ENCODE peak calls at places on chromosomes 11 and 22, in ten cellular contexts. One of them, this sample, is unnamed.

GRCh38 chr11:109972181-109972715 is 120.9 kb upstream of the ZC3H12C start:
- DNase-seq in cortex of kidney: no peak
- DNase-seq in myocyte: peak
- DNase-seq in RPMI8226: peak
- DNase-seq in HEK293T: no peak
- DNase-seq in MV-4-11: peak
- DNase-seq in stimulated activated CD4-positive, alpha-beta T cell treated with anti-CD3 and anti-CD28 coated beads, Interleukin-4, amount 100 ng/mL, for 4 hours: no peak
- DNase-seq in brain microvascular endothelial cell: peak
- DNase-seq in nephron progenitor cell: no peak
- DNase-seq in NCI-H187: peak
- DNase-seq in this sample: no peak

GRCh38 chr11:17861036-17861755 is 126.6 kb downstream of the KCNC1 start:
- DNase-seq in cortex of kidney: no peak
- DNase-seq in myocyte: no peak
- DNase-seq in RPMI8226: no peak
- DNase-seq in HEK293T: no peak
- DNase-seq in MV-4-11: no peak
- DNase-seq in stimulated activated CD4-positive, alpha-beta T cell treated with anti-CD3 and anti-CD28 coated beads, Interleukin-4, amount 100 ng/mL, for 4 hours: no peak
- DNase-seq in brain microvascular endothelial cell: no peak
- DNase-seq in nephron progenitor cell: no peak
- DNase-seq in NCI-H187: no peak
- DNase-seq in this sample: no peak

GRCh38 chr11:69447786-69448185 is 33.7 kb upstream of the LINC01488 start:
- DNase-seq in cortex of kidney: no peak
- DNase-seq in myocyte: peak
- DNase-seq in RPMI8226: no peak
- DNase-seq in HEK293T: no peak
- DNase-seq in MV-4-11: no peak
- DNase-seq in stimulated activated CD4-positive, alpha-beta T cell treated with anti-CD3 and anti-CD28 coated beads, Interleukin-4, amount 100 ng/mL, for 4 hours: no peak
- DNase-seq in brain microvascular endothelial cell: no peak
- DNase-seq in nephron progenitor cell: no peak
- DNase-seq in NCI-H187: no peak
- DNase-seq in this sample: no peak

GRCh38 chr11:12693485-12694181 is 19.4 kb downstream of the TEAD1 start:
- DNase-seq in cortex of kidney: no peak
- DNase-seq in myocyte: peak
- DNase-seq in RPMI8226: peak
- DNase-seq in HEK293T: no peak
- DNase-seq in MV-4-11: peak
- DNase-seq in stimulated activated CD4-positive, alpha-beta T cell treated with anti-CD3 and anti-CD28 coated beads, Interleukin-4, amount 100 ng/mL, for 4 hours: no peak
- DNase-seq in brain microvascular endothelial cell: peak
- DNase-seq in nephron progenitor cell: no peak
- DNase-seq in NCI-H187: peak
- DNase-seq in this sample: no peak

GRCh38 chr22:42993651-42994275 is 21.2 kb downstream of the PACSIN2 start:
- DNase-seq in cortex of kidney: no peak
- DNase-seq in myocyte: peak
- DNase-seq in RPMI8226: no peak
- DNase-seq in HEK293T: no peak
- DNase-seq in MV-4-11: peak
- DNase-seq in stimulated activated CD4-positive, alpha-beta T cell treated with anti-CD3 and anti-CD28 coated beads, Interleukin-4, amount 100 ng/mL, for 4 hours: no peak
- DNase-seq in brain microvascular endothelial cell: no peak
- DNase-seq in nephron progenitor cell: no peak
- DNase-seq in NCI-H187: no peak
- DNase-seq in this sample: peak

GRCh38 chr11:31870609-31871309 is 59.6 kb upstream of the PAX6 start:
- DNase-seq in cortex of kidney: no peak
- DNase-seq in myocyte: peak
- DNase-seq in RPMI8226: peak
- DNase-seq in HEK293T: peak
- DNase-seq in MV-4-11: no peak
- DNase-seq in stimulated activated CD4-positive, alpha-beta T cell treated with anti-CD3 and anti-CD28 coated beads, Interleukin-4, amount 100 ng/mL, for 4 hours: no peak
- DNase-seq in brain microvascular endothelial cell: peak
- DNase-seq in nephron progenitor cell: peak
- DNase-seq in NCI-H187: peak
- DNase-seq in this sample: peak

GRCh38 chr22:41910599-41911291 is 4.1 kb downstream of the SHISA8 start:
- DNase-seq in cortex of kidney: no peak
- DNase-seq in myocyte: no peak
- DNase-seq in RPMI8226: peak
- DNase-seq in HEK293T: no peak
- DNase-seq in MV-4-11: no peak
- DNase-seq in stimulated activated CD4-positive, alpha-beta T cell treated with anti-CD3 and anti-CD28 coated beads, Interleukin-4, amount 100 ng/mL, for 4 hours: no peak
- DNase-seq in brain microvascular endothelial cell: no peak
- DNase-seq in nephron progenitor cell: peak
- DNase-seq in NCI-H187: no peak
- DNase-seq in this sample: no peak

GRCh38 chr11:115464269-115464668 is 39.9 kb downstream of the CADM1 start:
- DNase-seq in cortex of kidney: no peak
- DNase-seq in myocyte: no peak
- DNase-seq in RPMI8226: no peak
- DNase-seq in HEK293T: no peak
- DNase-seq in MV-4-11: no peak
- DNase-seq in stimulated activated CD4-positive, alpha-beta T cell treated with anti-CD3 and anti-CD28 coated beads, Interleukin-4, amount 100 ng/mL, for 4 hours: no peak
- DNase-seq in brain microvascular endothelial cell: no peak
- DNase-seq in nephron progenitor cell: no peak
- DNase-seq in NCI-H187: no peak
- DNase-seq in this sample: no peak

GRCh38 chr11:64017950-64018224 is 17.8 kb upstream of the FLRT1 start:
- DNase-seq in cortex of kidney: no peak
- DNase-seq in myocyte: no peak
- DNase-seq in RPMI8226: no peak
- DNase-seq in HEK293T: no peak
- DNase-seq in MV-4-11: no peak
- DNase-seq in stimulated activated CD4-positive, alpha-beta T cell treated with anti-CD3 and anti-CD28 coated beads, Interleukin-4, amount 100 ng/mL, for 4 hours: no peak
- DNase-seq in brain microvascular endothelial cell: no peak
- DNase-seq in nephron progenitor cell: no peak
- DNase-seq in NCI-H187: no peak
- DNase-seq in this sample: no peak

GRCh38 chr11:96622026-96622634 is 232.3 kb downstream of the JRKL start:
- DNase-seq in cortex of kidney: no peak
- DNase-seq in myocyte: no peak
- DNase-seq in RPMI8226: no peak
- DNase-seq in HEK293T: no peak
- DNase-seq in MV-4-11: no peak
- DNase-seq in stimulated activated CD4-positive, alpha-beta T cell treated with anti-CD3 and anti-CD28 coated beads, Interleukin-4, amount 100 ng/mL, for 4 hours: no peak
- DNase-seq in brain microvascular endothelial cell: no peak
- DNase-seq in nephron progenitor cell: no peak
- DNase-seq in NCI-H187: no peak
- DNase-seq in this sample: no peak

GRCh38 chr11:118607401-118608267 is at the start of gene PHLDB1:
- DNase-seq in cortex of kidney: no peak
- DNase-seq in myocyte: peak
- DNase-seq in RPMI8226: peak
- DNase-seq in HEK293T: peak
- DNase-seq in MV-4-11: peak
- DNase-seq in stimulated activated CD4-positive, alpha-beta T cell treated with anti-CD3 and anti-CD28 coated beads, Interleukin-4, amount 100 ng/mL, for 4 hours: peak
- DNase-seq in brain microvascular endothelial cell: peak
- DNase-seq in nephron progenitor cell: peak
- DNase-seq in NCI-H187: peak
- DNase-seq in this sample: peak

GRCh38 chr11:109554951-109555350 is 133.0 kb downstream of the C11orf87 start:
- DNase-seq in cortex of kidney: no peak
- DNase-seq in myocyte: no peak
- DNase-seq in RPMI8226: no peak
- DNase-seq in HEK293T: no peak
- DNase-seq in MV-4-11: no peak
- DNase-seq in stimulated activated CD4-positive, alpha-beta T cell treated with anti-CD3 and anti-CD28 coated beads, Interleukin-4, amount 100 ng/mL, for 4 hours: no peak
- DNase-seq in brain microvascular endothelial cell: no peak
- DNase-seq in nephron progenitor cell: no peak
- DNase-seq in NCI-H187: no peak
- DNase-seq in this sample: no peak

GRCh38 chr11:70954471-70954870 is 297.9 kb downstream of the SHANK2 start:
- DNase-seq in cortex of kidney: no peak
- DNase-seq in myocyte: no peak
- DNase-seq in RPMI8226: no peak
- DNase-seq in HEK293T: no peak
- DNase-seq in MV-4-11: no peak
- DNase-seq in stimulated activated CD4-positive, alpha-beta T cell treated with anti-CD3 and anti-CD28 coated beads, Interleukin-4, amount 100 ng/mL, for 4 hours: no peak
- DNase-seq in brain microvascular endothelial cell: no peak
- DNase-seq in nephron progenitor cell: no peak
- DNase-seq in NCI-H187: no peak
- DNase-seq in this sample: no peak

GRCh38 chr11:28969832-28970231 is 861.6 kb downstream of the METTL15 start:
- DNase-seq in cortex of kidney: no peak
- DNase-seq in myocyte: no peak
- DNase-seq in RPMI8226: no peak
- DNase-seq in HEK293T: no peak
- DNase-seq in MV-4-11: no peak
- DNase-seq in stimulated activated CD4-positive, alpha-beta T cell treated with anti-CD3 and anti-CD28 coated beads, Interleukin-4, amount 100 ng/mL, for 4 hours: no peak
- DNase-seq in brain microvascular endothelial cell: no peak
- DNase-seq in nephron progenitor cell: no peak
- DNase-seq in NCI-H187: no peak
- DNase-seq in this sample: no peak

GRCh38 chr11:36249271-36249670 is 40.0 kb downstream of the COMMD9 start:
- DNase-seq in cortex of kidney: no peak
- DNase-seq in myocyte: peak
- DNase-seq in RPMI8226: no peak
- DNase-seq in HEK293T: no peak
- DNase-seq in MV-4-11: peak
- DNase-seq in stimulated activated CD4-positive, alpha-beta T cell treated with anti-CD3 and anti-CD28 coated beads, Interleukin-4, amount 100 ng/mL, for 4 hours: no peak
- DNase-seq in brain microvascular endothelial cell: peak
- DNase-seq in nephron progenitor cell: no peak
- DNase-seq in NCI-H187: no peak
- DNase-seq in this sample: no peak

GRCh38 chr11:8338138-8338537 is 74.5 kb upstream of the LMO1 start:
- DNase-seq in cortex of kidney: no peak
- DNase-seq in myocyte: peak
- DNase-seq in RPMI8226: peak
- DNase-seq in HEK293T: peak
- DNase-seq in MV-4-11: no peak
- DNase-seq in stimulated activated CD4-positive, alpha-beta T cell treated with anti-CD3 and anti-CD28 coated beads, Interleukin-4, amount 100 ng/mL, for 4 hours: peak
- DNase-seq in brain microvascular endothelial cell: peak
- DNase-seq in nephron progenitor cell: peak
- DNase-seq in NCI-H187: no peak
- DNase-seq in this sample: peak

GRCh38 chr11:3093281-3094191 is 36.3 kb upstream of the CARS1 start:
- DNase-seq in cortex of kidney: no peak
- DNase-seq in myocyte: peak
- DNase-seq in RPMI8226: peak
- DNase-seq in HEK293T: peak
- DNase-seq in MV-4-11: peak
- DNase-seq in stimulated activated CD4-positive, alpha-beta T cell treated with anti-CD3 and anti-CD28 coated beads, Interleukin-4, amount 100 ng/mL, for 4 hours: no peak
- DNase-seq in brain microvascular endothelial cell: no peak
- DNase-seq in nephron progenitor cell: no peak
- DNase-seq in NCI-H187: no peak
- DNase-seq in this sample: no peak

GRCh38 chr22:32203181-32204105 is 1.4 kb downstream of the RFPL2 start:
- DNase-seq in cortex of kidney: no peak
- DNase-seq in myocyte: no peak
- DNase-seq in RPMI8226: no peak
- DNase-seq in HEK293T: no peak
- DNase-seq in MV-4-11: no peak
- DNase-seq in stimulated activated CD4-positive, alpha-beta T cell treated with anti-CD3 and anti-CD28 coated beads, Interleukin-4, amount 100 ng/mL, for 4 hours: no peak
- DNase-seq in brain microvascular endothelial cell: no peak
- DNase-seq in nephron progenitor cell: no peak
- DNase-seq in NCI-H187: no peak
- DNase-seq in this sample: no peak

GRCh38 chr11:64340671-64341335 is 799 bp downstream of the CCDC88B start:
- DNase-seq in cortex of kidney: no peak
- DNase-seq in myocyte: no peak
- DNase-seq in RPMI8226: peak
- DNase-seq in HEK293T: peak
- DNase-seq in MV-4-11: peak
- DNase-seq in stimulated activated CD4-positive, alpha-beta T cell treated with anti-CD3 and anti-CD28 coated beads, Interleukin-4, amount 100 ng/mL, for 4 hours: peak
- DNase-seq in brain microvascular endothelial cell: no peak
- DNase-seq in nephron progenitor cell: peak
- DNase-seq in NCI-H187: no peak
- DNase-seq in this sample: no peak

GRCh38 chr22:49880281-49880680 is 26.6 kb downstream of the ZBED4 start:
- DNase-seq in cortex of kidney: no peak
- DNase-seq in myocyte: no peak
- DNase-seq in RPMI8226: no peak
- DNase-seq in HEK293T: no peak
- DNase-seq in MV-4-11: no peak
- DNase-seq in stimulated activated CD4-positive, alpha-beta T cell treated with anti-CD3 and anti-CD28 coated beads, Interleukin-4, amount 100 ng/mL, for 4 hours: no peak
- DNase-seq in brain microvascular endothelial cell: no peak
- DNase-seq in nephron progenitor cell: no peak
- DNase-seq in NCI-H187: no peak
- DNase-seq in this sample: no peak

GRCh38 chr11:21105196-21105917 is 436.0 kb downstream of the NELL1 start:
- DNase-seq in cortex of kidney: no peak
- DNase-seq in myocyte: no peak
- DNase-seq in RPMI8226: no peak
- DNase-seq in HEK293T: no peak
- DNase-seq in MV-4-11: no peak
- DNase-seq in stimulated activated CD4-positive, alpha-beta T cell treated with anti-CD3 and anti-CD28 coated beads, Interleukin-4, amount 100 ng/mL, for 4 hours: no peak
- DNase-seq in brain microvascular endothelial cell: no peak
- DNase-seq in nephron progenitor cell: no peak
- DNase-seq in NCI-H187: no peak
- DNase-seq in this sample: no peak

GRCh38 chr22:19705181-19705934 is 8.9 kb upstream of the SEPTIN5 start:
- DNase-seq in cortex of kidney: no peak
- DNase-seq in myocyte: no peak
- DNase-seq in RPMI8226: no peak
- DNase-seq in HEK293T: no peak
- DNase-seq in MV-4-11: no peak
- DNase-seq in stimulated activated CD4-positive, alpha-beta T cell treated with anti-CD3 and anti-CD28 coated beads, Interleukin-4, amount 100 ng/mL, for 4 hours: no peak
- DNase-seq in brain microvascular endothelial cell: no peak
- DNase-seq in nephron progenitor cell: no peak
- DNase-seq in NCI-H187: no peak
- DNase-seq in this sample: no peak

GRCh38 chr11:2103666-2104523 is 35.3 kb downstream of the IGF2 start:
- DNase-seq in cortex of kidney: no peak
- DNase-seq in myocyte: no peak
- DNase-seq in RPMI8226: no peak
- DNase-seq in HEK293T: no peak
- DNase-seq in MV-4-11: no peak
- DNase-seq in stimulated activated CD4-positive, alpha-beta T cell treated with anti-CD3 and anti-CD28 coated beads, Interleukin-4, amount 100 ng/mL, for 4 hours: no peak
- DNase-seq in brain microvascular endothelial cell: no peak
- DNase-seq in nephron progenitor cell: no peak
- DNase-seq in NCI-H187: no peak
- DNase-seq in this sample: no peak

GRCh38 chr22:39205344-39206021 is 39.3 kb downstream of the PDGFB start:
- DNase-seq in cortex of kidney: no peak
- DNase-seq in myocyte: peak
- DNase-seq in RPMI8226: peak
- DNase-seq in HEK293T: no peak
- DNase-seq in MV-4-11: peak
- DNase-seq in stimulated activated CD4-positive, alpha-beta T cell treated with anti-CD3 and anti-CD28 coated beads, Interleukin-4, amount 100 ng/mL, for 4 hours: no peak
- DNase-seq in brain microvascular endothelial cell: peak
- DNase-seq in nephron progenitor cell: no peak
- DNase-seq in NCI-H187: no peak
- DNase-seq in this sample: no peak

GRCh38 chr11:18521123-18521522 is 5.6 kb downstream of the TSG101 start:
- DNase-seq in cortex of kidney: no peak
- DNase-seq in myocyte: no peak
- DNase-seq in RPMI8226: no peak
- DNase-seq in HEK293T: no peak
- DNase-seq in MV-4-11: no peak
- DNase-seq in stimulated activated CD4-positive, alpha-beta T cell treated with anti-CD3 and anti-CD28 coated beads, Interleukin-4, amount 100 ng/mL, for 4 hours: no peak
- DNase-seq in brain microvascular endothelial cell: no peak
- DNase-seq in nephron progenitor cell: no peak
- DNase-seq in NCI-H187: no peak
- DNase-seq in this sample: no peak

GRCh38 chr11:123742778-123743177 is 1.3 kb upstream of the ZNF202 start:
- DNase-seq in cortex of kidney: no peak
- DNase-seq in myocyte: no peak
- DNase-seq in RPMI8226: no peak
- DNase-seq in HEK293T: no peak
- DNase-seq in MV-4-11: no peak
- DNase-seq in stimulated activated CD4-positive, alpha-beta T cell treated with anti-CD3 and anti-CD28 coated beads, Interleukin-4, amount 100 ng/mL, for 4 hours: no peak
- DNase-seq in brain microvascular endothelial cell: no peak
- DNase-seq in nephron progenitor cell: no peak
- DNase-seq in NCI-H187: no peak
- DNase-seq in this sample: no peak

This sample was measured in AML-193.